ENCODE peak calls at places on chromosome 3, in five cellular contexts. M is tibial artery, V is fibroblast of the aortic adventitia, K is hepatocyte, W is cardiac fibroblast. E is an unnamed sample.

GRCh38 chr3:98602078-98602678 is 8.8 kb upstream of the CPOX start:
- DNase-seq in M (peak), V (peak), K (peak), W (peak), E (peak)

GRCh38 chr3:44643024-44643423 is 5.5 kb upstream of the ZNF35 start:
- DNase-seq in M (no peak), V (no peak), K (no peak), W (no peak), E (no peak)

GRCh38 chr3:138774529-138775253 is 60.0 kb downstream of the PIK3CB start:
- DNase-seq in M (peak), V (peak), K (peak), W (peak), E (peak)

GRCh38 chr3:9026320-9027040 is 63.2 kb upstream of the RAD18 start:
- DNase-seq in M (no peak), V (no peak), K (no peak), W (no peak), E (no peak)

GRCh38 chr3:190862209-190863118 is at the start of gene GMNC:
- DNase-seq in M (peak), V (peak), K (peak), W (peak), E (peak)

GRCh38 chr3:174710622-174711021 is 148.5 kb upstream of the NAALADL2 start:
- DNase-seq in M (no peak), V (peak), K (no peak), W (peak), E (peak)

GRCh38 chr3:38645076-38645475 is 4.4 kb downstream of the SCN5A start:
- DNase-seq in M (no peak), V (no peak), K (no peak), W (no peak), E (no peak)

GRCh38 chr3:139481116-139481515 is 4.8 kb upstream of the RBP2 start:
- DNase-seq in M (no peak), V (peak), K (no peak), W (no peak), E (no peak)

GRCh38 chr3:101676219-101676764 is 640 bp downstream of the ZBTB11 start:
- DNase-seq in M (peak), V (peak), K (peak), W (peak), E (peak)
- TF ChIP-seq CTCF in M (peak), V (no peak), K (no peak), W (no peak), E (peak)

DNA sequence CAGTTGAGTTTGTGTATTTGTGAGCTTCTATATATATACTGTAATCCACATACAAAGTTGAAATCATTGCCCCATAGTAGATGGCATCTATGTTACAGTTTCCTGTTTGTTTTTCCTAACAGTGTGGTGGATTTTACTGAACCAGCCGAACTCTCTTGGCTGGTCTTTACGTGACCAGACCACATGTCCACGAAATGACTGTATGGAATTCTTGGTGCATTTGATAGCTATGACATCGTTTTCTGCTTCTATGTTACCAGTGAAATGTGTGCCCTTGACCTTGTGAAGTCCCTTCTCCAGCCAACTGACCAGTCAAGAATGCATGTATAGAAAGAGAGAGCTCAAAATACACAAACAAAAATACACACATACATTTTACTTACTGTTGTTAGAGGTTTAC is 1.8 kb downstream of the KCNMB2 start:
- DNase-seq in M (no peak), V (no peak), K (no peak), W (no peak), E (no peak)
- H3K4me3 ChIP-seq in M (no peak), V (no peak), K (no peak), W (no peak), E (no peak)

DNA sequence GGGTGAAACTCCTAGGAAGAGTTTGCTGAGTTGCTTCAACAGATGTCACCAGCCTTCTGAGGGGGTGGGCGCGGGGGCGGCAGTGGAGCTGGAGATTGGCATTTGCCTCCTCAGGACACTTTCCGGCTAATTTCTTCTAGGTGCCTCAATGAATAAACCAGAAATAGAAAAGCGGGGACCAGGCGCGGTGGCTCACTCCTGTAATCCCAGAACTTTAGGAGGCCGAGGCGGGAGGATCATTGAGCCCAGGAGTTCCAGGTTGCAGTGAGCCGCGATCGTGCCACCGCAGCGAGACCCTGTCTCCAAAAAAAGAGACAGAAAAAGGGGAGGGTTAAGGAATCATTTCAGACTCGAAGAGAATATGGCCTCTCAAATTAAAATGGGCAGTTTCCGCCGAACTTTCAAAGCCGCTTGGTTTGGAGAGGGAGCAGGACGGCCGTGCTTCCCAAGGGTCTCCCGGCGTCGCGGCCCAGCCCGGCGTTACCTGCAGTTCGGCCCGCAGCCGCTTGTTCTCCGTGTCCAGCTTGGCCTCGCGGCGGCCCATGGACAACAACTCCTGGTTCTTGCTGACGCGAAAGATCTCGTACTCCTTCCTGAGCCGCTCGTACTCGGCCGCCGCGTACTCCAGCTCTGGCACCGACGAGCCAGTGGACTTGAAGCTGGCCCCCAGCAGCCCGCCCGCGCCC is 587 bp downstream of the NPHP3 start:
- DNase-seq in M (peak), V (peak), K (peak), W (peak), E (peak)
- TF ChIP-seq CTCF in M (peak), V (peak), K (no peak), W (peak), E (no peak)

GRCh38 chr3:72144773-72145505 is 360.0 kb upstream of the PROK2 start:
- DNase-seq in M (no peak), V (no peak), K (peak), W (peak), E (no peak)
- H3K4me3 ChIP-seq in M (no peak), V (no peak), K (no peak), W (no peak), E (no peak)

GRCh38 chr3:55000546-55000945 is 72.7 kb upstream of the LRTM1 start:
- DNase-seq in M (no peak), V (peak), K (peak), W (peak), E (peak)

GRCh38 chr3:54999159-54999558 is 71.3 kb upstream of the LRTM1 start:
- DNase-seq in M (no peak), V (peak), K (peak), W (peak), E (peak)

GRCh38 chr3:54999801-55000200 is 71.9 kb upstream of the LRTM1 start:
- DNase-seq in M (no peak), V (no peak), K (peak), W (no peak), E (no peak)

GRCh38 chr3:55000946-55001345 is 73.1 kb upstream of the LRTM1 start:
- DNase-seq in M (no peak), V (no peak), K (no peak), W (no peak), E (no peak)

GRCh38 chr3:55002416-55002930 is 74.6 kb upstream of the LRTM1 start:
- DNase-seq in M (no peak), V (no peak), K (no peak), W (no peak), E (no peak)
- TF ChIP-seq CTCF in M (no peak), V (no peak), K (no peak), W (no peak), E (no peak)

DNA sequence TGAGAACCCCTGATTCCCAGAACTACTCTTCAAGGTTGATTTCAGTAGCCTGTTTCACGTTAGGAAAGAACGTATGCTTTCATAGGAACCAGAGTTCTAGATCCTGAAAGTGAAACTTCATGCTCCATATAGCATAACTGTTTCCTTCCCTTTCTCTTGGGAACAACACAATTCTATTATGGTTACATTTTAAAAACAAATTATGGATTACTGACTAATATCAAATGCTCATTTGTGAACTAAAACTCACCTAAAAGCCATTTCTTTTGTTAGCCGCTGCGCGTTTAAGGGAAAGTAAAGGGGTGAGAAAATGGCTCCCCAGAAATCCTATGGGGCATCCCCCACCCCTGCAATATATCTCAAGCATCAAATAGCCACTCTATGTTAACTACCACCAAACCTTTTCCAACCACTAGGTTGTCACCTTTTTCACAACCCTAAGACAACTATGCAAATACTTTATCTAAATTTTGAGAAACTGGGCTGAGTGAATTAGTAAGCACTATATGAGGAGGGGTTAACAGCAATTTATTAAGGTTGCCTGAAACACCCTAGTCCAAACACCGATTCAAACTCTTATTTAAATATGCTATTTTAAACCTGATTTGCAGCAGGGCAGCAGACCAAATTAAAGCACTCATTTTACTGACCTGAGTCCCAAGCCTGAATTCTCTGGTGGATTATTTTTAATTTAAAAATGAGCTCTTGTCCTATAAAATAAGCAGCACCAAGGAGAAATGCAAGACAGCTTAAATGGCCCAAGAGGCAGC is 2.4 kb downstream of the SIAH2 start:
- DNase-seq in M (no peak), V (no peak), K (no peak), W (no peak), E (no peak)
- H3K4me3 ChIP-seq in M (peak), V (peak), K (peak), W (peak), E (peak)

GRCh38 chr3:106333911-106334618 is 465.3 kb upstream of the CBLB start:
- DNase-seq in M (no peak), V (peak), K (no peak), W (peak), E (peak)

GRCh38 chr3:106331636-106332035 is 462.8 kb upstream of the CBLB start:
- DNase-seq in M (no peak), V (no peak), K (no peak), W (no peak), E (no peak)

GRCh38 chr3:106329505-106329904 is 460.7 kb upstream of the CBLB start:
- DNase-seq in M (no peak), V (no peak), K (no peak), W (no peak), E (no peak)

GRCh38 chr3:106332135-106332534 is 463.3 kb upstream of the CBLB start:
- DNase-seq in M (no peak), V (no peak), K (no peak), W (no peak), E (no peak)

GRCh38 chr3:106332884-106333283 is 464.1 kb upstream of the CBLB start:
- DNase-seq in M (no peak), V (no peak), K (no peak), W (no peak), E (peak)
- TF ChIP-seq CTCF in M (no peak), V (no peak), K (no peak), W (no peak), E (no peak)

GRCh38 chr3:130514671-130515070 is 2.3 kb upstream of the COL6A6 start:
- DNase-seq in M (no peak), V (peak), K (no peak), W (peak), E (no peak)

GRCh38 chr3:130517541-130517940 is 564 bp downstream of the COL6A6 start:
- DNase-seq in M (no peak), V (peak), K (no peak), W (peak), E (peak)

GRCh38 chr3:130522399-130522798 is 5.4 kb downstream of the COL6A6 start:
- DNase-seq in M (no peak), V (no peak), K (no peak), W (no peak), E (no peak)

GRCh38 chr3:130515755-130516154 is 1.2 kb upstream of the COL6A6 start:
- DNase-seq in M (no peak), V (peak), K (no peak), W (no peak), E (no peak)

DNA sequence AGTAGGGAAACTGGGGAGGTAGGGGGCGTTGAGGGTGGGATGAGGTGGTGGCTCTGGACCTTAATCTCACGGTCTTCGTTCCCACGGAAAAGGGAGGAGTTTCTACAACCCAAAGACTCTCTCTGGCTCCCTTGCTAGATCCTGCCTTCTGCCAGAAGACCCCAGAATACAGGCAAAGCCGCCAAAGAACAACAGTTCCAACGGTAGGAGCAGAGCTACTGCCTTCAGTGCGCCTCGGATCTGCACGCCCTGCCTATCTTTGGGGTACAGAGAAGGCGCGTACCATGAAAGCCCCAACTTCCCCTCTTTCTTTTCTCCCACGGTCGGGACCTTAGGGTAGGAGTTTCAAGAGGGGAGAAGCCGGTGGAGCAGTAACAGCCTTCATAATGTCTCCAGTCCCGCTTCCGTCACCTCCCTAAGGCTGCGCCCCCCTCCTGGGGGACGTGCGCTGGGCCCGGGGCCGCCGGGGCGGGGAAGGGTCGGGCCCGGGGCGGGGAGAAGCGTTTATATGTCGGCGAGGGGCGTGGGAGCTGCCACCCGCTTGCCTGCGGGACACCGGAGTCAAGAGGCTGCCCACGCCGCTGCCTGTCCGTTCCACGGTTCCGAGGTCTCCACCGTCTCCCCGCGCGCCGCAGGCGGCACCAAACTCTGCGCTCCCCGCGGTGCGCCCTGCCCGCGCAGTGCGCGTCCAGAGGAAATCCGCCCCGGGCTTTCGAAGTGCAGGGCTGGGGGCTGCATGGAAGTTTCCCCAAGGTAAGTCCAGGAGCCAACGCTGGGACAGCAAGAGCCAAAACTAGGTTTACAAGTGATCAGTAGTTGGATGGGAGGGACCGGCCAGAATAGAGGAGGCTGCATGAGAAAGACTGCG is at the start of gene COL6A6:
- DNase-seq in M (no peak), V (no peak), K (peak), W (peak), E (no peak)
- H3K4me3 ChIP-seq in M (no peak), V (peak), K (no peak), W (no peak), E (peak)

DNA sequence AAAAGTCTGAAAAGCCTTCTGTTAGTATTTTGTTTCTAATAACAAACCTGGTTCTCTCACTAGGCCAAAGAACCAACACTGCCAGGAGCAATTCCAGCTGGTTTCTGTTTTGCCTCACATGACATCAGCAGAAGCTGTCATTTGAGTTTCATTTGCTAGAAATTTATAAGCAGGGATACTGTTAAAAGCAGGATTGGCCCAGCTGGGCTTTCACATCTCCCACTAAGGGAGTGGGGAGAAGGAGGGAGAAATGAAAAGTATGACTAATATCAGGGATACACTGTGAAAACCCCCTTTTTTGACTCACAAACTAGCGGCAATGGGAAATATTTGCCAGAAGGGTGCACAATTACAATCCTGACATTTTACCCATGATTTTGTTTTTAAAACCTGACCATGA is 5.3 kb downstream of the CCDC80 start:
- DNase-seq in M (peak), V (peak), K (peak), W (peak), E (peak)
- TF ChIP-seq CTCF in M (no peak), V (peak), K (no peak), W (peak), E (no peak)

GRCh38 chr3:99943931-99944761 is 126.5 kb downstream of the CMSS1 start:
- DNase-seq in M (peak), V (peak), K (no peak), W (peak), E (no peak)

GRCh38 chr3:99941211-99941610 is 123.5 kb downstream of the CMSS1 start:
- DNase-seq in M (no peak), V (no peak), K (no peak), W (no peak), E (no peak)

GRCh38 chr3:99948467-99949089 is 130.9 kb downstream of the CMSS1 start:
- DNase-seq in M (no peak), V (no peak), K (no peak), W (no peak), E (no peak)

GRCh38 chr3:99947356-99947755 is 129.7 kb downstream of the CMSS1 start:
- DNase-seq in M (no peak), V (no peak), K (no peak), W (no peak), E (no peak)

DNA sequence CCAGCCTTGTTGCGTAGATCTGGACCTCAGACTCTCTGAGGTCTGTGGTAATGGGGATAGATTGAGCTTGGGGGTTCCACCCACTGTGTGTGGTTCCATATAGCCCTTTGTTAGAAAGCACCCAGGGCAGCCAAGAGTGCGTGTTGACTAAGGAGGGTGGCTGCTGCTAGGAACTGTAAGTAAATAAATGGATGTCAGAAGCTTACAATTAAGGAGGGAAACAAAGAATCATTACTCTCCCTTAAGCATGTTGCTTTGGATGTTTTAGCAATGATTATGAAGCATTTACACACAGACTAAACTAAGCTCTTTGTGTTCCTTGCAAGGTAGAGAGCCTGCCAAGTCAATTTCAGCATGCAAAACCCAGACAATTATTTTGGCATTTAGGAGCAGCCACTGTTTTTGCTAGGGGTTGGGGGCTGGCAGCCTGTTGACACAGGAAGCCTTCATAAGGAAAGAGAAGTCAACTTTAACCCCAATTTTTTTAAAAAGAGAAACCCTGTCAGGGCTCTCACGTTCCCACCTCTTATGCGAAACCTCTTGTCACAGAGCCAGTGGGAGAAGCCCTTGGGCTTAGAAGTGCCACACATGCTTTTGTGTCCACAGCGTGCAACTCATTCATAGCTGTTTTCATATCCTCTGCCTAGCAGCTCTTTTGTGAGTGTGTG is 127.8 kb downstream of the CMSS1 start:
- DNase-seq in M (no peak), V (peak), K (no peak), W (peak), E (peak)
- H3K4me3 ChIP-seq in M (no peak), V (no peak), K (no peak), W (no peak), E (no peak)

E was measured in astrocyte of the spinal cord.